ENCODE peak calls at places on chromosomes 11 and 22, in nine cellular contexts. P is gastrocnemius medialis, X is brain microvascular endothelial cell, R is upper lobe of left lung, L is cardiac muscle cell, G is psoas muscle, A is HCT116, N is fibroblast of mammary gland, T is kidney. B is an unnamed sample.

GRCh38 chr22:41523464-41524221 is 20.6 kb downstream of the POLR3H start:
- DNase-seq in P (no peak), X (peak; percentile 71), R (no peak), L (no peak), G (peak; percentile 25), A (no peak), N (peak; percentile 76), T (peak; percentile 81), B (no peak)

GRCh38 chr11:75328426-75329277 is 22.8 kb downstream of the ARRB1 start:
- DNase-seq in P (no peak), X (peak; percentile 59), R (peak; percentile 93), L (peak; percentile 83), G (peak; percentile 51), A (peak; percentile 35), N (peak; percentile 76), T (no peak), B (peak; percentile 75)

GRCh38 chr11:10382518-10382917 is 72.5 kb upstream of the AMPD3 start:
- DNase-seq in P (no peak), X (no peak), R (no peak), L (no peak), G (no peak), A (peak; percentile 63), N (peak; percentile 56), T (no peak), B (no peak)

GRCh38 chr22:42365337-42365865 is 66.8 kb downstream of the NFAM1 start:
- DNase-seq in P (no peak), X (no peak), R (no peak), L (peak; percentile 36), G (no peak), A (no peak), N (no peak), T (no peak), B (no peak)

GRCh38 chr11:128422576-128423370 is 164.6 kb downstream of the ETS1 start:
- DNase-seq in P (no peak), X (no peak), R (peak; percentile 28), L (no peak), G (peak; percentile 33), A (no peak), N (no peak), T (peak; percentile 68), B (no peak)

GRCh38 chr11:9838229-9838628 is 174.4 kb downstream of the SWAP70 start:
- DNase-seq in P (no peak), X (no peak), R (no peak), L (no peak), G (no peak), A (no peak), N (peak; percentile 65), T (no peak), B (no peak)

GRCh38 chr22:25013634-25014033 is 61.1 kb downstream of the KIAA1671 start:
- DNase-seq in P (no peak), X (no peak), R (no peak), L (no peak), G (no peak), A (no peak), N (no peak), T (no peak), B (no peak)

GRCh38 chr11:11253995-11254394 is 99.1 kb downstream of the CSNK2A3 start:
- DNase-seq in P (no peak), X (no peak), R (no peak), L (no peak), G (no peak), A (no peak), N (no peak), T (no peak), B (no peak)

GRCh38 chr11:19191530-19192169 is 10.1 kb downstream of the CSRP3 start:
- DNase-seq in P (peak; percentile 19), X (no peak), R (no peak), L (peak; percentile 37), G (no peak), A (no peak), N (no peak), T (no peak), B (no peak)

GRCh38 chr11:2569321-2569721 is 124.5 kb downstream of the KCNQ1 start:
- DNase-seq in P (no peak), X (no peak), R (no peak), L (no peak), G (peak; percentile 6), A (no peak), N (peak; percentile 17), T (peak; percentile 79), B (no peak)

GRCh38 chr11:99522467-99523173 is 501.9 kb downstream of the CNTN5 start:
- DNase-seq in P (no peak), X (no peak), R (no peak), L (no peak), G (no peak), A (no peak), N (peak; percentile 15), T (no peak), B (no peak)

GRCh38 chr22:24180316-24181087 is 785 bp upstream of the SUSD2 start:
- DNase-seq in P (no peak), X (no peak), R (no peak), L (no peak), G (peak; percentile 12), A (no peak), N (no peak), T (peak; percentile 58), B (no peak)

GRCh38 chr11:103927535-103927934 is 108.9 kb upstream of the DDI1 start:
- DNase-seq in P (no peak), X (no peak), R (no peak), L (peak; percentile 23), G (no peak), A (no peak), N (peak; percentile 57), T (no peak), B (no peak)

GRCh38 chr11:117419136-117419914 is 91.7 kb downstream of the CEP164 start:
- DNase-seq in P (no peak), X (peak; percentile 14), R (no peak), L (no peak), G (no peak), A (no peak), N (peak; percentile 48), T (peak; percentile 29), B (no peak)

GRCh38 chr22:29251981-29252978 is 15.5 kb downstream of the RHBDD3 start:
- DNase-seq in P (no peak), X (no peak), R (no peak), L (no peak), G (no peak), A (no peak), N (no peak), T (no peak), B (no peak)

GRCh38 chr11:45090607-45091006 is 55.8 kb upstream of the PRDM11 start:
- DNase-seq in P (no peak), X (no peak), R (no peak), L (no peak), G (no peak), A (no peak), N (no peak), T (peak; percentile 35), B (no peak)

GRCh38 chr11:45089251-45089650 is 57.2 kb upstream of the PRDM11 start:
- DNase-seq in P (peak; percentile 89), X (peak; percentile 50), R (peak; percentile 62), L (no peak), G (peak; percentile 87), A (no peak), N (peak; percentile 99), T (peak; percentile 91), B (no peak)

GRCh38 chr11:45091563-45092392 is 54.7 kb upstream of the PRDM11 start:
- DNase-seq in P (no peak), X (no peak), R (no peak), L (peak; percentile 49), G (no peak), A (no peak), N (peak; percentile 29), T (peak; percentile 87), B (no peak)

GRCh38 chr11:45087761-45088160 is 58.7 kb upstream of the PRDM11 start:
- DNase-seq in P (no peak), X (no peak), R (no peak), L (no peak), G (no peak), A (no peak), N (no peak), T (no peak), B (no peak)

DNA sequence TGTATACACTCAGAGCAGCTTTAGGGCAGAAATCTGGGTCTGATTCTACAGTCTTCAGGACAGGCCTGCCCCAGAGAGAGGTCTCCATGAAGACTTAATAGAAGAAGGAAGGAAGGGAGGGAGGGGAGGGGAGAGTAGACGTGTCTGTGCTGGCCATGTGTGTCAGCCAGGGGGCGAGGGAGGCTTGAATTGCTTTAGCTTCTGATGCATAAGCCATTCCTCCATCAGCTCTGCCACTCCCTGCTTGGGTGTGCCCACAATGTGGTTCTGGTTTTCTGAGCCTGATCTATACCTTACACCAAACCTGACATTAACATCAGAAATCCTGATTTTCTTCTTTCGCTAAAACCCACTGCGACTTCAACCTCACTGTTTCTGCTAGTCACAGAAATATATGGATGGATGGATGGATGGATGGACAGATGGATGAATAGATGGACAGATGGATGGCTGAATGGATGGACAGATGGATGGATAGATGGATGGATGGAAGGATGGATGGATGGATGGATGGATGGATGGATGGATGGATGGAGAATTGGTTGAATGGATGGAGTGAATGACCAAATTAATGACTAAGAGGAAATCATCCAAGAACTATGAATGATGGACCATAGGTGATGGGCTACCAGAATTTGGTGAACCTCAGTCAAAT is 56.5 kb upstream of the PRDM11 start:
- DNase-seq in P (no peak), X (peak; percentile 25), R (no peak), L (no peak), G (no peak), A (no peak), N (peak; percentile 66), T (peak; percentile 37), B (no peak)
- TF ChIP-seq CTCF in P (no peak), X (peak; percentile 52), R (no peak), L (peak; percentile 41), G (no peak), A (peak; percentile 25), N (peak; percentile 43), T (no peak), B (peak; percentile 43)

GRCh38 chr11:80155412-80156017 is 714.7 kb upstream of the TENM4 start:
- DNase-seq in P (no peak), X (peak; percentile 40), R (no peak), L (peak; percentile 45), G (no peak), A (no peak), N (peak; percentile 37), T (no peak), B (no peak)
- TF ChIP-seq CTCF in P (no peak), X (peak; percentile 65), R (peak; percentile 32), L (peak; percentile 51), G (peak; percentile 27), A (peak; percentile 26), N (peak; percentile 64), T (peak; percentile 45), B (peak; percentile 77)

DNA sequence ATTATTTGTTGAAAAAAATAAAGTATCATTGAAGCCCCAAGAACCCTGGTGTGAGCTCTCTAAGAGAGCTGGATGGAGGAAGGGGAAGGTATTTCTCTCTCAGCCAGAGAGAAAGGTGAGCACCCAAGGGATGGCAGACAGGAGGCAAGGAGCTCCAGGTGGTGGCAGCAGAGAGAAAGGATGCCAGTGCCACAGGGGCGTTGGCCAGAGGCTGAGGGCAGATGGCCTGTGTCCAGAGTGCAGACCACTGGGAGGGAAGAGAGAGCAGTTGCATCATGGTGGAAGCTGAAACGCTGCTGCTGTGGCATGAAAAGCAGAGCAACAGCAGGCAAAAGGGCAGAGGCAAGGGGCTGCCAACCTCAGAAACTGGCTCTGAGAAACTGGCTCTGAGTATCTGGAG is 8.5 kb downstream of the SPON1 start:
- DNase-seq in P (no peak), X (no peak), R (peak; percentile 46), L (peak; percentile 55), G (no peak), A (peak; percentile 24), N (peak; percentile 30), T (peak; percentile 69), B (no peak)
- TF ChIP-seq CTCF in P (no peak), X (peak; percentile 44), R (peak; percentile 32), L (no peak), G (no peak), A (peak; percentile 76), N (peak; percentile 38), T (peak; percentile 53), B (no peak)

GRCh38 chr22:39462443-39463147 is 5.8 kb downstream of the MGAT3 start:
- DNase-seq in P (no peak), X (no peak), R (peak; percentile 46), L (peak; percentile 65), G (no peak), A (no peak), N (no peak), T (peak; percentile 88), B (no peak)
- TF ChIP-seq CTCF in P (peak; percentile 13), X (no peak), R (peak; percentile 34), L (no peak), G (peak; percentile 18), A (no peak), N (no peak), T (no peak), B (no peak)

B was measured in type B pancreatic cell.